ENCODE peak calls at places on chromosomes 13 and 19, in six cellular contexts. One of them, this sample, is unnamed.

GRCh38 chr13:31912641-31913401 is 118.8 kb upstream of the FRY start:
- DNase-seq in heart left ventricle: no peak
- DNase-seq in heart right ventricle: no peak
- DNase-seq in RWPE1: no peak
- DNase-seq in Calu3: no peak
- DNase-seq in fibroblast of the aortic adventitia: no peak
- DNase-seq in this sample: no peak

GRCh38 chr19:18613589-18614234 is 1.0 kb downstream of the TMEM59L start:
- DNase-seq in heart left ventricle: no peak
- DNase-seq in heart right ventricle: no peak
- DNase-seq in RWPE1: no peak
- DNase-seq in Calu3: no peak
- DNase-seq in fibroblast of the aortic adventitia: no peak
- DNase-seq in this sample: no peak

GRCh38 chr13:32124743-32125142 is 93.2 kb downstream of the FRY start:
- DNase-seq in heart left ventricle: no peak
- DNase-seq in heart right ventricle: no peak
- DNase-seq in RWPE1: no peak
- DNase-seq in Calu3: no peak
- DNase-seq in fibroblast of the aortic adventitia: no peak
- DNase-seq in this sample: no peak

GRCh38 chr13:106919093-106919492 is 351.2 kb upstream of the ARGLU1 start:
- DNase-seq in heart left ventricle: no peak
- DNase-seq in heart right ventricle: no peak
- DNase-seq in RWPE1: no peak
- DNase-seq in Calu3: no peak
- DNase-seq in fibroblast of the aortic adventitia: no peak
- DNase-seq in this sample: peak

GRCh38 chr13:111629457-111629856 is 309.0 kb downstream of the TEX29 start:
- DNase-seq in heart left ventricle: no peak
- DNase-seq in heart right ventricle: no peak
- DNase-seq in RWPE1: no peak
- DNase-seq in Calu3: no peak
- DNase-seq in fibroblast of the aortic adventitia: no peak
- DNase-seq in this sample: no peak

GRCh38 chr13:30752201-30752797 is 17.0 kb downstream of the ALOX5AP start:
- DNase-seq in heart left ventricle: peak
- DNase-seq in heart right ventricle: peak
- DNase-seq in RWPE1: no peak
- DNase-seq in Calu3: no peak
- DNase-seq in fibroblast of the aortic adventitia: peak
- DNase-seq in this sample: no peak

GRCh38 chr19:10173527-10173926 is 21.2 kb downstream of the DNMT1 start:
- DNase-seq in heart left ventricle: no peak
- DNase-seq in heart right ventricle: no peak
- DNase-seq in RWPE1: no peak
- DNase-seq in Calu3: peak
- DNase-seq in fibroblast of the aortic adventitia: peak
- DNase-seq in this sample: no peak

GRCh38 chr13:66962953-66963352 is 267.2 kb downstream of the PCDH9 start:
- DNase-seq in heart left ventricle: no peak
- DNase-seq in heart right ventricle: no peak
- DNase-seq in RWPE1: no peak
- DNase-seq in Calu3: no peak
- DNase-seq in fibroblast of the aortic adventitia: no peak
- DNase-seq in this sample: no peak

GRCh38 chr13:42815686-42816085 is 34.3 kb downstream of the FAM216B start:
- DNase-seq in heart left ventricle: no peak
- DNase-seq in heart right ventricle: no peak
- DNase-seq in RWPE1: no peak
- DNase-seq in Calu3: no peak
- DNase-seq in fibroblast of the aortic adventitia: peak
- DNase-seq in this sample: no peak

GRCh38 chr19:12833747-12834417 is 497 bp downstream of the RTBDN start:
- DNase-seq in heart left ventricle: no peak
- DNase-seq in heart right ventricle: no peak
- DNase-seq in RWPE1: peak
- DNase-seq in Calu3: peak
- DNase-seq in fibroblast of the aortic adventitia: no peak
- DNase-seq in this sample: peak

GRCh38 chr19:33676999-33677665 is 55.4 kb downstream of the CHST8 start:
- DNase-seq in heart left ventricle: no peak
- DNase-seq in heart right ventricle: no peak
- DNase-seq in RWPE1: no peak
- DNase-seq in Calu3: no peak
- DNase-seq in fibroblast of the aortic adventitia: no peak
- DNase-seq in this sample: no peak

GRCh38 chr19:13881692-13882418 is 4.9 kb downstream of the NANOS3 start:
- DNase-seq in heart left ventricle: peak
- DNase-seq in heart right ventricle: no peak
- DNase-seq in RWPE1: no peak
- DNase-seq in Calu3: no peak
- DNase-seq in fibroblast of the aortic adventitia: peak
- DNase-seq in this sample: peak

GRCh38 chr13:110536006-110536693 is 25.4 kb downstream of the RAB20 start:
- DNase-seq in heart left ventricle: peak
- DNase-seq in heart right ventricle: peak
- DNase-seq in RWPE1: no peak
- DNase-seq in Calu3: no peak
- DNase-seq in fibroblast of the aortic adventitia: no peak
- DNase-seq in this sample: peak

GRCh38 chr13:110398564-110399507 is 91.8 kb downstream of the COL4A2 start:
- DNase-seq in heart left ventricle: no peak
- DNase-seq in heart right ventricle: no peak
- DNase-seq in RWPE1: no peak
- DNase-seq in Calu3: no peak
- DNase-seq in fibroblast of the aortic adventitia: peak
- DNase-seq in this sample: no peak

GRCh38 chr13:27662738-27663470 is 41.2 kb downstream of the POLR1D start:
- DNase-seq in heart left ventricle: no peak
- DNase-seq in heart right ventricle: no peak
- DNase-seq in RWPE1: no peak
- DNase-seq in Calu3: no peak
- DNase-seq in fibroblast of the aortic adventitia: no peak
- DNase-seq in this sample: no peak

GRCh38 chr13:27663947-27664346 is 42.3 kb downstream of the POLR1D start:
- DNase-seq in heart left ventricle: no peak
- DNase-seq in heart right ventricle: no peak
- DNase-seq in RWPE1: no peak
- DNase-seq in Calu3: no peak
- DNase-seq in fibroblast of the aortic adventitia: no peak
- DNase-seq in this sample: no peak

GRCh38 chr13:27666951-27667350 is 45.3 kb downstream of the POLR1D start:
- DNase-seq in heart left ventricle: no peak
- DNase-seq in heart right ventricle: no peak
- DNase-seq in RWPE1: no peak
- DNase-seq in Calu3: no peak
- DNase-seq in fibroblast of the aortic adventitia: no peak
- DNase-seq in this sample: no peak

GRCh38 chr13:27665761-27666160 is 44.1 kb downstream of the POLR1D start:
- DNase-seq in heart left ventricle: no peak
- DNase-seq in heart right ventricle: no peak
- DNase-seq in RWPE1: no peak
- DNase-seq in Calu3: no peak
- DNase-seq in fibroblast of the aortic adventitia: no peak
- DNase-seq in this sample: no peak

DNA sequence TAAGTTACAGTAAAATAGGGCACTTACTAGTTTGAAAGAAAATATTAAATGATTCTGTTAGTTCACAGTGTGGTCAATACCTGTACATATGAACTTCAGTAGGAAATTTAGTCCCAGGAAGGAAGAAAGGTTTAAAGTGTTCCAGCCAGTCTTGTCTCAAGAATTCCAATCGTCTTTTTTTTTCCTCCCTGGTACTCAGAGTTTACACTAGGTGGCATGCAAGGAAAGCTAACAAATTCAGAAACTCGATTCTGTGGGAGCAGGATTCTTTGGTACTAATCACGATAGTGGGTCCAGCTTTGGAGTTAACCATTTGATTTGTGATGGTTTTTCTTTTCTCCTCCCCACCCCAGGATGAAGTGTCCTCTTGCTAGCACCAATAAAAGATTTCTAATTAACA is 43.6 kb downstream of the POLR1D start:
- DNase-seq in heart left ventricle: no peak
- DNase-seq in heart right ventricle: no peak
- DNase-seq in RWPE1: peak
- DNase-seq in Calu3: no peak
- DNase-seq in fibroblast of the aortic adventitia: peak
- DNase-seq in this sample: no peak
- TF ChIP-seq CTCF in heart left ventricle: peak
- TF ChIP-seq CTCF in heart right ventricle: peak
- TF ChIP-seq CTCF in RWPE1: no peak
- TF ChIP-seq CTCF in Calu3: no peak
- TF ChIP-seq CTCF in fibroblast of the aortic adventitia: peak
- TF ChIP-seq CTCF in this sample: no peak

GRCh38 chr13:24706886-24707585 is 26.8 kb downstream of the ATP12A start:
- DNase-seq in heart left ventricle: no peak
- DNase-seq in heart right ventricle: no peak
- DNase-seq in RWPE1: no peak
- DNase-seq in Calu3: no peak
- DNase-seq in fibroblast of the aortic adventitia: no peak
- DNase-seq in this sample: no peak

GRCh38 chr13:24713022-24713421 is 32.8 kb downstream of the ATP12A start:
- DNase-seq in heart left ventricle: peak
- DNase-seq in heart right ventricle: peak
- DNase-seq in RWPE1: no peak
- DNase-seq in Calu3: no peak
- DNase-seq in fibroblast of the aortic adventitia: no peak
- DNase-seq in this sample: no peak

GRCh38 chr13:24709186-24709913 is 29.1 kb downstream of the ATP12A start:
- DNase-seq in heart left ventricle: no peak
- DNase-seq in heart right ventricle: no peak
- DNase-seq in RWPE1: no peak
- DNase-seq in Calu3: no peak
- DNase-seq in fibroblast of the aortic adventitia: no peak
- DNase-seq in this sample: peak
- TF ChIP-seq CTCF in heart left ventricle: no peak
- TF ChIP-seq CTCF in heart right ventricle: no peak
- TF ChIP-seq CTCF in RWPE1: no peak
- TF ChIP-seq CTCF in Calu3: no peak
- TF ChIP-seq CTCF in fibroblast of the aortic adventitia: no peak
- TF ChIP-seq CTCF in this sample: no peak

GRCh38 chr19:6350688-6351087 is 10.6 kb upstream of the CLPP start:
- DNase-seq in heart left ventricle: no peak
- DNase-seq in heart right ventricle: no peak
- DNase-seq in RWPE1: no peak
- DNase-seq in Calu3: no peak
- DNase-seq in fibroblast of the aortic adventitia: no peak
- DNase-seq in this sample: no peak

GRCh38 chr19:6352381-6353165 is 8.8 kb upstream of the CLPP start:
- DNase-seq in heart left ventricle: no peak
- DNase-seq in heart right ventricle: no peak
- DNase-seq in RWPE1: no peak
- DNase-seq in Calu3: no peak
- DNase-seq in fibroblast of the aortic adventitia: no peak
- DNase-seq in this sample: no peak

GRCh38 chr19:6357995-6358394 is 3.3 kb upstream of the CLPP start:
- DNase-seq in heart left ventricle: no peak
- DNase-seq in heart right ventricle: no peak
- DNase-seq in RWPE1: no peak
- DNase-seq in Calu3: peak
- DNase-seq in fibroblast of the aortic adventitia: no peak
- DNase-seq in this sample: no peak

GRCh38 chr19:6357174-6357573 is 4.2 kb upstream of the CLPP start:
- DNase-seq in heart left ventricle: no peak
- DNase-seq in heart right ventricle: no peak
- DNase-seq in RWPE1: no peak
- DNase-seq in Calu3: no peak
- DNase-seq in fibroblast of the aortic adventitia: no peak
- DNase-seq in this sample: no peak

DNA sequence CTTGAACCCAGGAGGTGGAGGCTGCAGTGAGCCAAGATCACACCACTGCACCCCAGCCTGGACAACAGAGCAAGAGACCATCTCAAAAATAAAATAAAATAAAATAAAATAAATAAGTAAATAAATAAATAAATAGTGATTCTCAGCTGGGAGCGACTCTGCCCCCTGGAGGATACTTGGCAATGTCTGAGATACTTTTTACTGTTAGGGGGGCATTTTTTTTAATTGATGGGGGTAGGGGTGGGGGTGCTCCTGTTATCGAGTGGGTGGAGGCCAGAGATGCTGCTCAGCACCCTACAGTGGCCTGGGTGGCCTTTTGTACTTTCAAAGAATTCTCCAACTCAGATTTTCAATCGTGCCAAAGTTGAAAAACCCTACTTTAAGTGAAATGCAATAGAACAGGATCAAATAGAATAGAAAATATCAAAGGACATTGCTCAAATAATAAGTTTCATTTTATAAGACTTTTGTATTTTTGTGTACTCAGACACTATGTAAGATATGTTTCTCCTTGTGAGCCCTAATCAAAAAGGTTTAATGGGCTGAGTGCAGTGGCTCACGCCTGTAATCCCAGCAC is 7.1 kb upstream of the CLPP start:
- DNase-seq in heart left ventricle: no peak
- DNase-seq in heart right ventricle: no peak
- DNase-seq in RWPE1: no peak
- DNase-seq in Calu3: no peak
- DNase-seq in fibroblast of the aortic adventitia: peak
- DNase-seq in this sample: no peak
- TF ChIP-seq CTCF in heart left ventricle: no peak
- TF ChIP-seq CTCF in heart right ventricle: peak
- TF ChIP-seq CTCF in RWPE1: peak
- TF ChIP-seq CTCF in Calu3: peak
- TF ChIP-seq CTCF in fibroblast of the aortic adventitia: peak
- TF ChIP-seq CTCF in this sample: peak

GRCh38 chr13:98486412-98486811 is 90.5 kb downstream of the STK24 start:
- DNase-seq in heart left ventricle: no peak
- DNase-seq in heart right ventricle: no peak
- DNase-seq in RWPE1: no peak
- DNase-seq in Calu3: no peak
- DNase-seq in fibroblast of the aortic adventitia: no peak
- DNase-seq in this sample: no peak
- TF ChIP-seq CTCF in heart left ventricle: no peak
- TF ChIP-seq CTCF in heart right ventricle: no peak
- TF ChIP-seq CTCF in RWPE1: no peak
- TF ChIP-seq CTCF in Calu3: no peak
- TF ChIP-seq CTCF in fibroblast of the aortic adventitia: no peak
- TF ChIP-seq CTCF in this sample: no peak